ENCODE peak calls at places on chromosomes 11 and 22, in seven cellular contexts. One of them, this sample, is unnamed.

GRCh38 chr11:9664276-9665171 is 647 bp downstream of the SWAP70 start:
- DNase-seq in H1: no peak
- DNase-seq in OCI-LY7: peak; percentile 75
- DNase-seq in fibroblast of lung: peak; percentile 48
- DNase-seq in neuronal stem cell: no peak
- DNase-seq in ovary: peak; percentile 31
- DNase-seq in stomach: peak; percentile 48
- DNase-seq in this sample: no peak

GRCh38 chr22:37932821-37933578 is 20.4 kb downstream of the C22orf23 start:
- DNase-seq in H1: no peak
- DNase-seq in OCI-LY7: no peak
- DNase-seq in fibroblast of lung: no peak
- DNase-seq in neuronal stem cell: no peak
- DNase-seq in ovary: peak; percentile 66
- DNase-seq in stomach: peak; percentile 55
- DNase-seq in this sample: no peak

GRCh38 chr11:304915-305833 is 2.4 kb upstream of the IFITM2 start:
- DNase-seq in H1: no peak
- DNase-seq in OCI-LY7: peak; percentile 80
- DNase-seq in fibroblast of lung: peak; percentile 68
- DNase-seq in neuronal stem cell: peak; percentile 56
- DNase-seq in ovary: peak; percentile 83
- DNase-seq in stomach: peak; percentile 65
- DNase-seq in this sample: no peak

GRCh38 chr22:20026204-20026908 is 5.4 kb downstream of the TANGO2 start:
- DNase-seq in H1: no peak
- DNase-seq in OCI-LY7: no peak
- DNase-seq in fibroblast of lung: no peak
- DNase-seq in neuronal stem cell: no peak
- DNase-seq in ovary: no peak
- DNase-seq in stomach: no peak
- DNase-seq in this sample: no peak

GRCh38 chr22:49776053-49776511 is 51.6 kb downstream of the BRD1 start:
- DNase-seq in H1: no peak
- DNase-seq in OCI-LY7: no peak
- DNase-seq in fibroblast of lung: no peak
- DNase-seq in neuronal stem cell: no peak
- DNase-seq in ovary: no peak
- DNase-seq in stomach: no peak
- DNase-seq in this sample: no peak

GRCh38 chr11:76752321-76753175 is 30.6 kb upstream of the TSKU start:
- DNase-seq in H1: no peak
- DNase-seq in OCI-LY7: no peak
- DNase-seq in fibroblast of lung: peak; percentile 92
- DNase-seq in neuronal stem cell: no peak
- DNase-seq in ovary: peak; percentile 97
- DNase-seq in stomach: peak; percentile 71
- DNase-seq in this sample: no peak

GRCh38 chr22:39724390-39724789 is 153.8 kb downstream of the CACNA1I start:
- DNase-seq in H1: no peak
- DNase-seq in OCI-LY7: peak; percentile 22
- DNase-seq in fibroblast of lung: no peak
- DNase-seq in neuronal stem cell: no peak
- DNase-seq in ovary: no peak
- DNase-seq in stomach: no peak
- DNase-seq in this sample: no peak

GRCh38 chr11:79600747-79601146 is 159.9 kb upstream of the TENM4 start:
- DNase-seq in H1: no peak
- DNase-seq in OCI-LY7: no peak
- DNase-seq in fibroblast of lung: no peak
- DNase-seq in neuronal stem cell: no peak
- DNase-seq in ovary: no peak
- DNase-seq in stomach: no peak
- DNase-seq in this sample: no peak

GRCh38 chr11:105229257-105229656 is 89.7 kb upstream of the CARD18 start:
- DNase-seq in H1: no peak
- DNase-seq in OCI-LY7: no peak
- DNase-seq in fibroblast of lung: peak; percentile 72
- DNase-seq in neuronal stem cell: no peak
- DNase-seq in ovary: no peak
- DNase-seq in stomach: no peak
- DNase-seq in this sample: no peak

GRCh38 chr22:26461188-26461810 is 22.3 kb downstream of the HPS4 start:
- DNase-seq in H1: peak; percentile 90
- DNase-seq in OCI-LY7: peak; percentile 41
- DNase-seq in fibroblast of lung: no peak
- DNase-seq in neuronal stem cell: peak; percentile 63
- DNase-seq in ovary: peak; percentile 50
- DNase-seq in stomach: peak; percentile 71
- DNase-seq in this sample: peak; percentile 52

GRCh38 chr11:76215946-76216345 is 9.6 kb upstream of the WNT11 start:
- DNase-seq in H1: no peak
- DNase-seq in OCI-LY7: no peak
- DNase-seq in fibroblast of lung: peak; percentile 58
- DNase-seq in neuronal stem cell: no peak
- DNase-seq in ovary: no peak
- DNase-seq in stomach: no peak
- DNase-seq in this sample: no peak

GRCh38 chr11:2290351-2290841 is 11.3 kb downstream of the C11orf21 start:
- DNase-seq in H1: peak; percentile 45
- DNase-seq in OCI-LY7: no peak
- DNase-seq in fibroblast of lung: no peak
- DNase-seq in neuronal stem cell: no peak
- DNase-seq in ovary: no peak
- DNase-seq in stomach: peak; percentile 28
- DNase-seq in this sample: no peak

GRCh38 chr22:48884292-48884691 is 943.4 kb downstream of the BRD1 start:
- DNase-seq in H1: no peak
- DNase-seq in OCI-LY7: no peak
- DNase-seq in fibroblast of lung: no peak
- DNase-seq in neuronal stem cell: no peak
- DNase-seq in ovary: no peak
- DNase-seq in stomach: no peak
- DNase-seq in this sample: no peak

GRCh38 chr22:50085211-50085999 is at the start of gene MLC1:
- DNase-seq in H1: no peak
- DNase-seq in OCI-LY7: no peak
- DNase-seq in fibroblast of lung: peak; percentile 88
- DNase-seq in neuronal stem cell: no peak
- DNase-seq in ovary: no peak
- DNase-seq in stomach: no peak
- DNase-seq in this sample: no peak

GRCh38 chr11:126355324-126355925 is at the start of gene ST3GAL4:
- DNase-seq in H1: peak; percentile 89
- DNase-seq in OCI-LY7: peak; percentile 83
- DNase-seq in fibroblast of lung: peak; percentile 70
- DNase-seq in neuronal stem cell: peak; percentile 82
- DNase-seq in ovary: peak; percentile 92
- DNase-seq in stomach: peak; percentile 65
- DNase-seq in this sample: no peak

GRCh38 chr22:49206281-49206680 is 621.4 kb downstream of the BRD1 start:
- DNase-seq in H1: peak; percentile 7
- DNase-seq in OCI-LY7: no peak
- DNase-seq in fibroblast of lung: no peak
- DNase-seq in neuronal stem cell: no peak
- DNase-seq in ovary: no peak
- DNase-seq in stomach: peak; percentile 4
- DNase-seq in this sample: no peak

GRCh38 chr11:122634507-122634906 is 21.0 kb upstream of the UBASH3B start:
- DNase-seq in H1: peak; percentile 68
- DNase-seq in OCI-LY7: peak; percentile 43
- DNase-seq in fibroblast of lung: peak; percentile 54
- DNase-seq in neuronal stem cell: no peak
- DNase-seq in ovary: no peak
- DNase-seq in stomach: peak; percentile 26
- DNase-seq in this sample: no peak

DNA sequence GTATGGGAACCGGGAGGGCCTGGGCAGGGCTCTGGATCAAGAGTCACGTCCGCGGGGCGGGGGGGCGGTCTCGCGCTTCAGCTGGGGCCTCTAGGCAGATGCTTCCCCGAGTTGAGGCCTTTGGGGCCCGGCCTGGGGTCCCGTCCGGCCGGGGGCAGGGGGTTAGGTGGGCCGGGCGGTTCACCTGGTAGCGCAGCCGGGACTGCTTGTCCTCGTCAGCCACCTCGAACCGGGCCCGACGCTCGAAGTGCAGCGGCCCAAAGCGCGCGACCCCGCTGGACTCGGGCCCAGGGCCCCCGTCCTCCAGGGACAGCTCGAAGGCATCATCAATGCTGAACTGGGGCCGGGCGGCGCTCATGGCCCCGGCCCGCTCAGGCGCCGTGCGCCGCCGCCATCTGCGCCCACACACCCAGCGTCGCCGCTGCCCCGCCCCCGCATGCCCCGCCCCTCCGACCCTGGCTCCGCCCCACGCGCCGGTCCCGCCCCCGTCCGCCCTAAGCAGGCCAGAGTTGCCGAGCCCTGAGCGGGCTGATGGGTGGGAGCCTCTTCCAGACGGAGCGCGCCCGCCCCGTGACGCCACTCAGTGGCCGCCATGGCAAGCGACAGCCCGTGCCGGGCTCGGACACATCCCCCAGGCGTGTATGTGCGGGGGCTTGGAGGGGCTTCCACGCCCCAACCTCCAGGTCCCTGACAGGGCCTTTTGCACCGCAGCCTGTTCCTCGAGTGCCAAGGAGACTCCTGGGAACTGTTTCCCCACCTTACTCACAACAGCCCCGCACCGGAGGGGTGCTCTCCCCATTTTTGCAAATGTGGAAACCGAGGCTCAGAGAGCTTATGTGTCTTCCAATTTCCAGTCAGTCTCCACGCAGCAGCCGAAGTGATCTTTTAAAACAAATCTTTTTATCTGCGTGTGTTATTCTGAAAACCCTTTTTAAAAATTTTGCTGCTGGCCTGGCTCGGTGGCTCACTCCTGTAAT is at the start of gene TMEM134:
- DNase-seq in H1: peak; percentile 93
- DNase-seq in OCI-LY7: peak; percentile 96
- DNase-seq in fibroblast of lung: peak; percentile 88
- DNase-seq in neuronal stem cell: peak; percentile 88
- DNase-seq in ovary: peak; percentile 94
- DNase-seq in stomach: peak; percentile 94
- DNase-seq in this sample: peak; percentile 76
- H3K4me1 ChIP-seq in H1: peaks cover 2% of the 10 kb centered on the region
- H3K4me1 ChIP-seq in OCI-LY7: peaks cover 52% of the 10 kb centered on the region
- H3K4me1 ChIP-seq in fibroblast of lung: peaks cover 6% of the 10 kb centered on the region
- H3K4me1 ChIP-seq in neuronal stem cell: peaks cover 14% of the 10 kb centered on the region
- H3K4me1 ChIP-seq in ovary: peaks cover 7% of the 10 kb centered on the region
- H3K4me1 ChIP-seq in stomach: peaks cover 47% of the 10 kb centered on the region
- H3K4me1 ChIP-seq in this sample: no peaks in the 10 kb centered on the region

DNA sequence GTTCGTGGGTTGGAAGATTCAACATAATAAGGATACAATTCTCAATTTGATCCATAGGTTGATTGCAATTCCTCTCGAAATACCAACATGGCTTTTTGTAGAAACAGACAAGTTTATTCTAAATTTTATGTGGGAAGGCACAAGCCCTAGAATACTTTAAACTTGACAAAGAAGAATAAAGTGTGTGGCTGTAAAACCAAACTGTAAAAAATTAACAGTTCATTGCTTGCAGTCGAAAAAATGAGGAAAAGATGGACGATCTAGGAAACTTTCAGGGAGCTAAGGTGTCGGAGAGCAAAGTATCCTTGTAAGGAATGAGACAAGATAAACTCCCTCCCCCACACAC is 1.0 kb upstream of the GLB1L3 start:
- DNase-seq in H1: no peak
- DNase-seq in OCI-LY7: no peak
- DNase-seq in fibroblast of lung: no peak
- DNase-seq in neuronal stem cell: no peak
- DNase-seq in ovary: no peak
- DNase-seq in stomach: no peak
- DNase-seq in this sample: no peak
- H3K4me3 ChIP-seq in H1: peak overlapping the region; percentile 92
- H3K4me3 ChIP-seq in OCI-LY7: no peak overlapping the region
- H3K4me3 ChIP-seq in fibroblast of lung: no peak overlapping the region
- H3K4me3 ChIP-seq in neuronal stem cell: no peak overlapping the region
- H3K4me3 ChIP-seq in ovary: no peak overlapping the region
- H3K4me3 ChIP-seq in stomach: no peak overlapping the region
- H3K4me3 ChIP-seq in this sample: peak overlapping the region; percentile 92

GRCh38 chr11:61752117-61752924 is at the start of gene MYRF:
- DNase-seq in H1: peak; percentile 88
- DNase-seq in OCI-LY7: no peak
- DNase-seq in fibroblast of lung: peak; percentile 24
- DNase-seq in neuronal stem cell: peak; percentile 51
- DNase-seq in ovary: peak; percentile 62
- DNase-seq in stomach: peak; percentile 81
- DNase-seq in this sample: no peak

GRCh38 chr11:61753672-61754071 is 1.2 kb downstream of the MYRF start:
- DNase-seq in H1: no peak
- DNase-seq in OCI-LY7: no peak
- DNase-seq in fibroblast of lung: no peak
- DNase-seq in neuronal stem cell: no peak
- DNase-seq in ovary: no peak
- DNase-seq in stomach: no peak
- DNase-seq in this sample: no peak

GRCh38 chr11:61751384-61751783 is 1.1 kb upstream of the MYRF start:
- DNase-seq in H1: no peak
- DNase-seq in OCI-LY7: no peak
- DNase-seq in fibroblast of lung: no peak
- DNase-seq in neuronal stem cell: no peak
- DNase-seq in ovary: peak; percentile 54
- DNase-seq in stomach: no peak
- DNase-seq in this sample: no peak

GRCh38 chr11:61754534-61755482 is 2.4 kb downstream of the MYRF start:
- DNase-seq in H1: no peak
- DNase-seq in OCI-LY7: no peak
- DNase-seq in fibroblast of lung: peak; percentile 81
- DNase-seq in neuronal stem cell: no peak
- DNase-seq in ovary: peak; percentile 77
- DNase-seq in stomach: peak; percentile 71
- DNase-seq in this sample: no peak

DNA sequence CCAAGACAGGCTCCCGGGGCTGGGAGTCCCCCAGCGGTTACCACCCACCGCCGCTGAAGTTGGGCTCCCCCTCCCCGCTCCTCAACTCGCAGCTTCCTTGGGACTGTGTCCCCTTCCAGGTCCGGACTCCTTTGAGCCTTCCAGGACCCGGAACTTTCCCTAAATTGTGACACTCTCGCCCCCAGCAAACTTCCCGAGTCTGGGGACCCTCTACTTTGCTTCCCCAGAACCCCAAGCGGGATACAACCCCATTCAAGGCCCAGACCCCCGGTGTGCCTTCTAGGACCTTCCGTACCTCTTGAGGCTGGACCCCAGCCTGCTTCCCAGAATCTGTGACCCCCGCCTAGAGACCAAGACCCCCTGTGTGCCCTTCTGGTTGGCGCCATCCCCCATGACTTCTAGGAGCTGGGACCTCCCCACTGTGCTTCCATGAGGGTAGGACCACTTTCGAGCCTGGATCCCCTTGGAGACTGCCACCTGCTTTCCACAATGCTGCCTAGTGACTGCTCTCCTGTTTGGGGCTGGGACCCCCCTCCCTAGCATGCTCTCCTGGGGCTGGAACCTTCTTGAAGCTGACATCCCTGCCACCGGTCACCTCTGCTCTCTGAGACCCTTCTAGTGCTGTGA is 602 bp downstream of the MYRF start:
- DNase-seq in H1: no peak
- DNase-seq in OCI-LY7: no peak
- DNase-seq in fibroblast of lung: no peak
- DNase-seq in neuronal stem cell: no peak
- DNase-seq in ovary: peak; percentile 40
- DNase-seq in stomach: no peak
- DNase-seq in this sample: no peak
- H3K4me1 ChIP-seq in H1: peaks cover 6% of the 10 kb centered on the region
- H3K4me1 ChIP-seq in OCI-LY7: peaks cover 10% of the 10 kb centered on the region
- H3K4me1 ChIP-seq in fibroblast of lung: peaks cover 3% of the 10 kb centered on the region
- H3K4me1 ChIP-seq in neuronal stem cell: peaks cover 48% of the 10 kb centered on the region
- H3K4me1 ChIP-seq in ovary: peaks cover 9% of the 10 kb centered on the region
- H3K4me1 ChIP-seq in stomach: peaks cover 37% of the 10 kb centered on the region
- H3K4me1 ChIP-seq in this sample: peaks cover 8% of the 10 kb centered on the region

GRCh38 chr11:74466916-74467885 is at the start of gene KCNE3:
- DNase-seq in H1: peak; percentile 58
- DNase-seq in OCI-LY7: no peak
- DNase-seq in fibroblast of lung: peak; percentile 27
- DNase-seq in neuronal stem cell: no peak
- DNase-seq in ovary: peak; percentile 75
- DNase-seq in stomach: peak; percentile 57
- DNase-seq in this sample: no peak
- H3K4me3 ChIP-seq in H1: peak within 1 kb of the TSS; percentile 45
- H3K4me3 ChIP-seq in OCI-LY7: no peak within 1 kb of the TSS
- H3K4me3 ChIP-seq in fibroblast of lung: no peak within 1 kb of the TSS
- H3K4me3 ChIP-seq in neuronal stem cell: peak within 1 kb of the TSS; percentile 71
- H3K4me3 ChIP-seq in ovary: peak within 1 kb of the TSS; percentile 64
- H3K4me3 ChIP-seq in stomach: peak within 1 kb of the TSS; percentile 64
- H3K4me3 ChIP-seq in this sample: peak within 1 kb of the TSS; percentile 74